ENCODE peak calls at places on chromosome 13, in four cellular contexts. V, F, R and A are unnamed samples.

GRCh38 chr13:22455036-22455435 is 725.7 kb upstream of the SGCG start:
- DNase-seq in V (no peak), F (no peak), R (no peak), A (no peak)

GRCh38 chr13:77386880-77387606 is 60.1 kb upstream of the MYCBP2 start:
- DNase-seq in V (no peak), F (no peak), R (no peak), A (no peak)

GRCh38 chr13:37656247-37656940 is 57.8 kb upstream of the POSTN start:
- DNase-seq in V (no peak), F (no peak), R (no peak), A (no peak)

GRCh38 chr13:45341799-45342584 is 1.0 kb upstream of the TPT1 start:
- DNase-seq in V (no peak), F (peak), R (no peak), A (no peak)

GRCh38 chr13:49494645-49495044 is 1.1 kb upstream of the PHF11 start:
- DNase-seq in V (no peak), F (no peak), R (no peak), A (no peak)

GRCh38 chr13:83499286-83499685 is 383.0 kb downstream of the SLITRK1 start:
- DNase-seq in V (no peak), F (no peak), R (no peak), A (no peak)

GRCh38 chr13:54383604-54384003 is 1355.0 kb downstream of the OLFM4 start:
- DNase-seq in V (no peak), F (no peak), R (no peak), A (no peak)

GRCh38 chr13:76884571-76885202 is 1.5 kb downstream of the KCTD12 start:
- DNase-seq in V (no peak), F (peak), R (no peak), A (no peak)

GRCh38 chr13:22880756-22881701 is 299.8 kb upstream of the SGCG start:
- DNase-seq in V (no peak), F (no peak), R (no peak), A (no peak)

GRCh38 chr13:40982772-40983171 is 36.3 kb downstream of the ELF1 start:
- DNase-seq in V (no peak), F (peak), R (peak), A (no peak)

GRCh38 chr13:20525601-20526544 is at the start of gene CRYL1:
- DNase-seq in V (peak), F (peak), R (peak), A (no peak)

GRCh38 chr13:43316997-43317396 is 293.6 kb downstream of the DNAJC15 start:
- DNase-seq in V (no peak), F (peak), R (no peak), A (no peak)

GRCh38 chr13:109135018-109135417 is 505.6 kb downstream of the MYO16 start:
- DNase-seq in V (no peak), F (no peak), R (no peak), A (no peak)

GRCh38 chr13:113589251-113589960 is 4.9 kb downstream of the TFDP1 start:
- DNase-seq in V (no peak), F (no peak), R (no peak), A (no peak)

GRCh38 chr13:28657784-28658538 is 969 bp upstream of the POMP start:
- DNase-seq in V (no peak), F (peak), R (peak), A (no peak)

GRCh38 chr13:49418206-49418605 is 25.7 kb downstream of the CAB39L start:
- DNase-seq in V (no peak), F (no peak), R (no peak), A (no peak)

GRCh38 chr13:40992678-40993077 is 26.4 kb downstream of the ELF1 start:
- DNase-seq in V (no peak), F (peak), R (no peak), A (no peak)

GRCh38 chr13:30257433-30258099 is 49.8 kb downstream of the KATNAL1 start:
- DNase-seq in V (no peak), F (peak), R (no peak), A (no peak)

GRCh38 chr13:79990048-79990447 is 350.9 kb downstream of the SPRY2 start:
- DNase-seq in V (no peak), F (no peak), R (no peak), A (no peak)

DNA sequence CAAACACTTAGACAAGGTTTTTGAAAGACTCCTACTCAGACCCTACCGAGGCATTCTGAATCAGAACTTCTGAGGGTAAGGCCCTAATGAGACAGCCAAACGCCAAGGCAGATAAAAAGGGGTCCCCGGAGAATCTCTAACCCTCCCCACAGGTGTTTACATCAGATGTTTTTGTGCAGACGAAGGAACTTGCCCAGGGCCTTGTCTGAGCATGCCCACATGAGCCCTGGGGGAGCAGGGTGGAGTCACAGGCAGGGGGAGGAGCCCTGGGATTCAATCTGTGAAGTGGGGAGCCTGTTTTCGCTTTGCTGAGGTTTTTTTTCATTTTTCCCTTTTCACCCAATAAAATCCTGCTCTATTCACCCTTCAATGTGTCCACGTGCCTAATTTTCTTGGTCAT is 61.6 kb upstream of the MED4 start:
- DNase-seq in V (no peak), F (no peak), R (no peak), A (peak)
- TF ChIP-seq SIN3A in V (no peak), F (no peak), R (no peak), A (no peak)

GRCh38 chr13:31545616-31546015 is 193.7 kb upstream of the RXFP2 start:
- DNase-seq in V (no peak), F (no peak), R (no peak), A (no peak)
- TF ChIP-seq MAX in V (no peak), F (no peak), R (no peak), A (no peak)

GRCh38 chr13:111945086-111945485 is 121.9 kb upstream of the SOX1 start:
- DNase-seq in V (no peak), F (no peak), R (no peak), A (no peak)
- TF ChIP-seq SIN3A in V (no peak), F (no peak), R (no peak), A (no peak)

GRCh38 chr13:99737456-99737855 is 234.1 kb downstream of the ZIC5 start:
- DNase-seq in V (no peak), F (no peak), R (no peak), A (peak)

GRCh38 chr13:99741979-99742378 is 229.6 kb downstream of the ZIC5 start:
- DNase-seq in V (no peak), F (no peak), R (no peak), A (no peak)

GRCh38 chr13:99740261-99740979 is 231.1 kb downstream of the ZIC5 start:
- DNase-seq in V (no peak), F (peak), R (no peak), A (peak)

GRCh38 chr13:99746857-99747710 is 224.5 kb downstream of the ZIC5 start:
- DNase-seq in V (no peak), F (no peak), R (no peak), A (peak)

GRCh38 chr13:99743079-99743478 is 228.5 kb downstream of the ZIC5 start:
- DNase-seq in V (no peak), F (no peak), R (no peak), A (peak)
- TF ChIP-seq MAX in V (no peak), F (no peak), R (no peak), A (no peak)

DNA sequence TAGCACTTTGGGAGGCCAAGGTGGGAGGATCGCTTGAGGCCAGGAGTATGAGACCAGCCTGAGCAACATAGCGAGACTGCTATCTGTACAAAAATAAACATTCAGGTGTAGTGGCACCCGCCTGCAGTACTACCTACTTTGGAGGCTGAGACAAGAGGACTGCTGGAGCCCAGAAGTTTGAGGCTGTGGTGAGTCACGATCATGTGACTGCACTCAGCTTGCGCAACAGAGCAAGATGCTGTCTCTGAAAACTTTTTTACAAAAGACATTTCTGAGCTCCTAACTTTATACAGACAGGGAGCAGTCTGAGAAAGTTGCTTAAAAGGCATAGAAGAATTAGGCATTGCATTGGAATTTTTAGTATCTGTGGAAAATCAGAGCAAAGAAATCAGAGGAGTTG is 10.4 kb upstream of the TBC1D4 start:
- DNase-seq in V (no peak), F (no peak), R (no peak), A (no peak)
- TF ChIP-seq SIN3A in V (no peak), F (no peak), R (no peak), A (no peak)

GRCh38 chr13:97275265-97275664 is 53.1 kb downstream of the MBNL2 start:
- DNase-seq in V (peak), F (no peak), R (no peak), A (no peak)
- TF ChIP-seq MAX in V (no peak), F (no peak), R (no peak), A (no peak)

GRCh38 chr13:111912991-111913781 is 153.8 kb upstream of the SOX1 start:
- DNase-seq in V (no peak), F (no peak), R (no peak), A (no peak)

GRCh38 chr13:111909971-111910671 is 156.8 kb upstream of the SOX1 start:
- DNase-seq in V (no peak), F (no peak), R (no peak), A (peak)

GRCh38 chr13:111911141-111911720 is 155.7 kb upstream of the SOX1 start:
- DNase-seq in V (no peak), F (no peak), R (no peak), A (no peak)

GRCh38 chr13:111912453-111912866 is 154.5 kb upstream of the SOX1 start:
- DNase-seq in V (no peak), F (no peak), R (no peak), A (no peak)

GRCh38 chr13:111911754-111912452 is 155.0 kb upstream of the SOX1 start:
- DNase-seq in V (no peak), F (no peak), R (no peak), A (peak)
- TF ChIP-seq SIN3A in V (no peak), F (no peak), R (no peak), A (no peak)

DNA sequence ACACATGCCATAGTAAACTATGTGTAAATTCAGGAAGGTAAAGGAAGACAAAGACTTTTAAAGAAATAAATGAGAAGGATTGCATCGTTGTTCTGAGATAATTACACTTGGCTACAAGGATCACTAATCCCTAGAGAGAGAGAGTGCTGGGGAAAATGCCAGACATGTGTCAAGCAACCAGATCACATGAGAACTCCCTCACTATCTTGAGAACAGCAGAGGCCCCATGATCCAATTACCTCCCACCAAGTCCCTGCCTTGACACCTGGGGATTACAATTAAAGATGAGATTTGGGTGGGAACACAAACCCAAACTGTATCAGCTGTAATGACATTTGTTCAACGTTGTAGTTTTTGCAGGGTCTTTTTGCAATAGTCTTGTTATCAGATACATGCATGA is 1600.9 kb upstream of the MIR17HG start:
- DNase-seq in V (no peak), F (no peak), R (no peak), A (no peak)
- TF ChIP-seq MAX in V (no peak), F (no peak), R (no peak), A (no peak)